ENCODE peak calls at places on chromosomes 13 and 19, in four cellular contexts. V is neural progenitor cell, I is hepatocyte, J is astrocyte. N is an unnamed sample.
A peak's percentile ranks its signal among the peaks of the same experiment; 100 is the strongest.

GRCh38 chr13:30416471-30416870 is 5.8 kb upstream of the UBE2L5 start:
- DNase-seq in V (no peak), I (no peak), J (no peak), N (no peak)

GRCh38 chr19:57363734-57364181 is 407 bp downstream of the TRAPPC2B start:
- DNase-seq in J (peak; percentile 3), V (no peak), I (peak; percentile 40), N (no peak)

GRCh38 chr13:35621989-35622388 is 145.5 kb upstream of the MAB21L1 start:
- DNase-seq in I (no peak), V (no peak), J (no peak), N (peak; percentile 78)

GRCh38 chr13:21557995-21558394 is 46.0 kb downstream of the MICU2 start:
- DNase-seq in V (peak; percentile 59), I (no peak), J (no peak), N (peak; percentile 38)

GRCh38 chr19:55704494-55705245 is 29.6 kb downstream of the EPN1 start:
- DNase-seq in J (no peak), I (no peak), V (no peak), N (no peak)

GRCh38 chr19:1434577-1435060 is 3.6 kb upstream of the RPS15 start:
- DNase-seq in V (no peak), I (no peak), J (no peak), N (no peak)

GRCh38 chr13:113972451-113973217 is 1.2 kb downstream of the C13orf46 start:
- DNase-seq in I (no peak), V (no peak), J (no peak), N (no peak)

GRCh38 chr13:112911883-112912282 is 57.1 kb upstream of the MCF2L start:
- DNase-seq in V (no peak), I (no peak), J (no peak), N (no peak)

GRCh38 chr19:11355160-11356073 is at the start of gene PLPPR2:
- DNase-seq in J (peak; percentile 57), V (peak; percentile 96), I (peak; percentile 96), N (peak; percentile 71)

GRCh38 chr13:47484564-47484963 is 516.5 kb downstream of the SUCLA2 start:
- DNase-seq in I (no peak), V (no peak), J (peak; percentile 88), N (peak; percentile 62)

GRCh38 chr19:33427801-33428626 is 54.5 kb downstream of the CEBPG start:
- DNase-seq in J (no peak), I (no peak), V (no peak), N (no peak)

GRCh38 chr13:98394820-98395510 is 181.9 kb downstream of the STK24 start:
- DNase-seq in J (no peak), V (no peak), I (no peak), N (no peak)

DNA sequence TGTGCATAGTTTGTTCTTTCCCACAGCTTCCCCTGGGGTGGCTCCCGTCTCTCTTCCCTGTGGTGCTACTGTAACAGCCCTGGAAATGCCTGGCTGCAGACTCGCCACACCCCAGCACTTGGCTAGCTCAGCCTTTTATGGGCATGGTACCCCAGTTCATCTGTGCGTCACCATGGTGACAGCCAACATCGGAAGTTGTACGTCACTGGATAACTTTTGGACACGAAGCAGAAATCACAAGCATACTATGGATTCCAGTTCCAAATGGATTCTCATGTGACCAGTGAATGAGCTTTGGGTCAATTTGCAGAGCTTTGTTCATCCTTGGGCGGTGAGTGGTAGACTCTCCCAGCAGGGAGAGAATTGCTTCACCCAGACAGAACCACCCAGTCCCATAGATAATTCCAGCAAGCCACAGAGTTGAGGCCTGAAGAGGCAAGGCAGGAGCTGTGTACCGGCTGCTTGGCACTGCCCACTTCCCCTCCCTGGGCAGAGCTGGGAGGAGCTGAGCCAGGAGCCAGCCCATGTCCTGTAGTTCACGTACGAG is 54.4 kb downstream of the COL4A2 start:
- DNase-seq in I (no peak), V (no peak), J (peak; percentile 64), N (no peak)
- H3K4me3 ChIP-seq in I (no peak overlapping the region), V (no peak overlapping the region), J (no peak overlapping the region), N (no peak overlapping the region)

GRCh38 chr19:28319208-28319607 is 893.7 kb downstream of the UQCRFS1 start:
- DNase-seq in V (no peak), I (no peak), J (no peak), N (no peak)
- TF ChIP-seq CTCF in V (no peak), I (no peak), J (no peak), N (no peak)

GRCh38 chr13:110907301-110907700 is 7.6 kb downstream of the ANKRD10 start:
- DNase-seq in I (no peak), V (no peak), J (no peak), N (no peak)
- H3K4me3 ChIP-seq in I (no peak overlapping the region), V (no peak overlapping the region), J (no peak overlapping the region), N (no peak overlapping the region)

DNA sequence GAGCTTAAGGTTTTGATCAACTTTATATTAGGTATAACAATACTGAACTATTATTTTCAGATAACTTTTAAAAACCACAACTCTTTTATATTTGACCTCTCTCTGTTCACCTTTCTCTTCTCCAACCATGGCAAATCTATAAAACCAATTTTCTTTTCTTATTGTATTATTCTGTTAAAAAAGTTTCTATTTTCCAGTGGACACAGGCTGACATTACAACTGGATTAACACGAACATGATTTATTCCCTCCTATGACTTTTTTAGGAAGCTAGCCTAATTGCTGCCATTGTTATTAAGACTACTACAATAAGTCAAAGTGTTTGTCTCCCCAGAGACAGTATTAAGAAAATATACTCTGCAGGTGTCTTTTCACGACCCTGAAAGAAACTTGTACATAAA is 2291.1 kb upstream of the PCDH20 start:
- DNase-seq in V (no peak), I (no peak), J (no peak), N (no peak)
- TF ChIP-seq CTCF in V (no peak), I (no peak), J (no peak), N (no peak)

GRCh38 chr19:40797963-40798222 is 1.1 kb upstream of the EGLN2 start:
- DNase-seq in I (no peak), J (no peak), V (no peak), N (no peak)
- H3K4me3 ChIP-seq in I (no peak overlapping the region), J (peak overlapping the region; percentile 70), V (peak overlapping the region; percentile 60), N (no peak overlapping the region)

DNA sequence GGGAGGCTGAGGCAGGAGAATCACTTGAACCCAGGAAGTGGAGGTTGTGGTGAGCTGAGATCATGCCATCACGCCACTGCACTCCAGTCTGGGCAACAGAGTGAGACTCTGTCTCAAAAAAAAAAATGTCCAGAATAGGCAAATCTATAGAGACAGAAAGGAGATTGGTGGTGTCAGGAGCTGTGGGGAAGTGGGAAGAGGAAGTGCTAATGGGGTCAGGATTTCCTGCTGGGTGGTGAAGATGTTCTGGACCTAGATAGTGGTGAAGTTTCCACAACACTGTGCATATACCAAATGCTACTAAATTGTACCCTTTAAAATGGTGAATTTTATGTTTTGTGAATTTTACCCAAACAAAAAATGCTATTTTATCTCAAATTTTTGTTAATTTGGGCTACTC is 7.6 kb upstream of the CYP4F3 start:
- DNase-seq in I (no peak), V (no peak), J (no peak), N (no peak)
- TF ChIP-seq CTCF in I (no peak), V (no peak), J (no peak), N (no peak)

DNA sequence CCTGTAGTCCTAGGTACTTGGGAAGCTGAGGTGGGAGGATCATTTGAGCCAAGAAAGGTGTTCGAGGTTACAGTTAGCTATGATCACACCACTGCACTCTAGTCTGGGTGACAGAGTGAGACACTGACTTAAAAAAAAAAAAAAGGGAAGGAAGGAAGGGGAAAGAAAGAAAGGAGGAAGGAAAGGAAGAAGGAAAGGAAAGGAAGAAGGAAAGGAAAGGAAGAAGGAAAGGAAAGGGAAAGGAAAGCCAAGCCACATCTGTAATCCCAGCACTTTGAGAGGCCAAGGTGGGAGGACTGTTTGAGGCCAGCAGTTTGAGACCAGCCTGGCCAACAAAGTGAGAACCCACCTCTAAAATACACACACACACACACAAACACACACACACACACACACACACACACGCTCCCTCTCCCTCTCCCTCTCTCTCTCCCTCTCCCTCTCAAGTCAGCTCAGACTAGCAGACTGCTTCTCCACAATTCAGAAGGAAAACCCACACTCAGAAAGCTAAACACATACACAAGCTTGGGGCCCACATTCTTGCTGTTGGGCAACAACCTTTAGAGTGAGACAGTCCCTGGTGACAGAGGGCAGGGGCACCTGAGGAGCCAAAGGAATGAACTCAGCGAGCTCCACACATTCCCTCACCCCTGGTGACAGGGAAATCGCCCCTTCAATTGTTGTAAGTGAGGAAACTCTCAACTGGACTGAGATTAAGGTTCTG is 2.7 kb downstream of the ZNF709 start:
- DNase-seq in J (no peak), V (no peak), I (no peak), N (no peak)
- H3K4me3 ChIP-seq in J (no peak overlapping the region), V (no peak overlapping the region), I (no peak overlapping the region), N (no peak overlapping the region)